ENCODE peak calls at places on chromosomes 5 and 9, in four cellular contexts. G is heart left ventricle, W is A549, T is psoas muscle. O is an unnamed sample. For H3K4me1, the result is how much of the 10 kb centered on the place peaks cover.

GRCh38 chr5:179378441-179379271 is 33.4 kb upstream of the ADAMTS2 start:
- DNase-seq in G (peak), W (no peak), T (no peak), O (no peak)

GRCh38 chr9:104923740-104924139 is 4.2 kb downstream of the ABCA1 start:
- DNase-seq in G (no peak), W (no peak), T (no peak), O (no peak)

GRCh38 chr9:99071313-99072039 is 33.4 kb upstream of the TGFBR1 start:
- DNase-seq in G (no peak), W (no peak), T (no peak), O (peak)

GRCh38 chr9:87464110-87464991 is 33.3 kb upstream of the DAPK1 start:
- DNase-seq in G (no peak), W (no peak), T (no peak), O (peak)

GRCh38 chr5:144794922-144795321 is 624.2 kb downstream of the KCTD16 start:
- DNase-seq in G (no peak), W (no peak), T (no peak), O (no peak)

GRCh38 chr5:25970906-25971489 is 1067.4 kb downstream of the CDH9 start:
- DNase-seq in G (no peak), W (no peak), T (no peak), O (no peak)

GRCh38 chr9:72428329-72428728 is 63.3 kb upstream of the ZFAND5 start:
- DNase-seq in G (no peak), W (no peak), T (no peak), O (no peak)

GRCh38 chr9:36780186-36780585 is 207.5 kb downstream of the MELK start:
- DNase-seq in G (no peak), W (no peak), T (no peak), O (no peak)

GRCh38 chr5:96300986-96301385 is 132.1 kb downstream of the PCSK1 start:
- DNase-seq in G (no peak), W (no peak), T (no peak), O (no peak)

GRCh38 chr9:111759762-111760639 is 34.7 kb downstream of the SHOC1 start:
- DNase-seq in G (no peak), W (peak), T (no peak), O (peak)

GRCh38 chr9:2967779-2968178 is 123.9 kb upstream of the PUM3 start:
- DNase-seq in G (no peak), W (no peak), T (no peak), O (no peak)

GRCh38 chr5:120604898-120605297 is 140.8 kb downstream of the PRR16 start:
- DNase-seq in G (no peak), W (peak), T (no peak), O (no peak)

GRCh38 chr5:143985832-143986485 is 174.0 kb downstream of the HMHB1 start:
- DNase-seq in G (no peak), W (no peak), T (no peak), O (no peak)

GRCh38 chr5:428754-429452 is 14.1 kb upstream of the EXOC3 start:
- DNase-seq in G (peak), W (no peak), T (no peak), O (peak)

GRCh38 chr5:77174526-77174925 is 36.0 kb upstream of the PDE8B start:
- DNase-seq in G (no peak), W (no peak), T (no peak), O (no peak)

GRCh38 chr5:179805070-179805528 is 1.6 kb downstream of the MGAT4B start:
- DNase-seq in G (no peak), W (no peak), T (no peak), O (no peak)

GRCh38 chr5:135398160-135398854 is 724 bp downstream of the MACROH2A1 start:
- DNase-seq in G (peak), W (peak), T (no peak), O (no peak)

GRCh38 chr5:108216890-108217289 is 165.0 kb downstream of the FBXL17 start:
- DNase-seq in G (no peak), W (peak), T (no peak), O (no peak)

GRCh38 chr5:112371054-112371453 is 48.0 kb downstream of the EPB41L4A start:
- DNase-seq in G (no peak), W (no peak), T (no peak), O (no peak)

GRCh38 chr9:131667576-131667975 is 72.3 kb downstream of the RAPGEF1 start:
- DNase-seq in G (no peak), W (no peak), T (no peak), O (no peak)

GRCh38 chr9:89179535-89179919 is 909 bp upstream of the SHC3 start:
- DNase-seq in G (no peak), W (peak), T (peak), O (no peak)

GRCh38 chr9:101093620-101094019 is 65.1 kb downstream of the PLPPR1 start:
- DNase-seq in G (no peak), W (peak), T (no peak), O (no peak)

GRCh38 chr5:2013301-2014057 is 130.8 kb upstream of the IRX4 start:
- DNase-seq in G (no peak), W (no peak), T (no peak), O (no peak)

GRCh38 chr5:91957671-91958070 is 574.6 kb upstream of the ARRDC3 start:
- DNase-seq in G (no peak), W (no peak), T (no peak), O (no peak)

GRCh38 chr9:106127771-106128170 is 433.4 kb downstream of the TMEM38B start:
- DNase-seq in G (no peak), W (no peak), T (no peak), O (no peak)

GRCh38 chr5:34928267-34928666 is 1.1 kb upstream of the DNAJC21 start:
- DNase-seq in G (no peak), W (no peak), T (no peak), O (no peak)

GRCh38 chr9:91586282-91586681 is 162.7 kb upstream of the NFIL3 start:
- DNase-seq in G (no peak), W (no peak), T (no peak), O (no peak)

GRCh38 chr5:135251099-135251498 is 147.9 kb downstream of the MACROH2A1 start:
- DNase-seq in G (no peak), W (no peak), T (no peak), O (no peak)

GRCh38 chr5:69295088-69295754 is 37.4 kb downstream of the CCDC125 start:
- DNase-seq in G (no peak), W (no peak), T (no peak), O (no peak)

GRCh38 chr9:17116400-17116837 is 18.4 kb upstream of the CNTLN start:
- DNase-seq in G (no peak), W (peak), T (no peak), O (no peak)

GRCh38 chr9:98577446-98577845 is 131.3 kb downstream of the GABBR2 start:
- DNase-seq in G (no peak), W (no peak), T (no peak), O (no peak)

GRCh38 chr5:19865336-19866087 is 122.5 kb downstream of the CDH18 start:
- DNase-seq in G (no peak), W (no peak), T (no peak), O (no peak)

GRCh38 chr9:119044801-119045200 is 324.4 kb downstream of the BRINP1 start:
- DNase-seq in G (no peak), W (no peak), T (no peak), O (no peak)

GRCh38 chr5:172149073-172149472 is 39.0 kb downstream of the STK10 start:
- DNase-seq in G (no peak), W (no peak), T (no peak), O (no peak)

GRCh38 chr5:75053286-75054109 is 1.1 kb upstream of the GCNT4 start:
- DNase-seq in G (peak), W (peak), T (peak), O (peak)

DNA sequence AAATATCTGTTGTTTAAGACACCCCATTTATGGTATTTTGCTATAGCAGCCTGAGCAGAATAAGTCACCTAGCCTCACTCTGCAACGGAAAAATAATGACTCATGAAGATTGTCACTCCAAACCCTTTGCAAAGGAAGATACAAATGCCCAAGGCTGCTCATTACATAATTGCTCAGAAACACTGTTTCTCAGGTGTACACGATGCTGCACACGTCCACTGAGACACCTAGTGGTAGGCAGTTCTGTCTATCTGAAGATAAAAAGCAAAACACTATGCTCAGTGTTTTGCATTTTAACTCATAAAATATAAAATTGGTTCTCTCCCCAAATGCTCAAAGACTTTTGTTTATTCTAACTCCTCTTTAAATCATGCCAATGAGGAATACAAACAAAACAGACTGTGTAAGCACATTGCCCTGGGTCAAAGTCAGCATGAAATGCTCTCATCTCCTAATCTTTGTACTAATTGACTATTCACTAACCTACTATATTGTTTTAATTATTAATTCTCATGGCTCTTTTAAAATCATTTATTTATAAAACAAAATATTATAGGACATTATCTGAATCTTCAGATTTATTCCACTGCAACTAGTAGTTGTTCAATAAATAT is 7.7 kb upstream of the TSLP start:
- DNase-seq in G (no peak), W (peak), T (no peak), O (no peak)
- TF ChIP-seq CTCF in G (no peak), W (peak), T (no peak), O (peak)

DNA sequence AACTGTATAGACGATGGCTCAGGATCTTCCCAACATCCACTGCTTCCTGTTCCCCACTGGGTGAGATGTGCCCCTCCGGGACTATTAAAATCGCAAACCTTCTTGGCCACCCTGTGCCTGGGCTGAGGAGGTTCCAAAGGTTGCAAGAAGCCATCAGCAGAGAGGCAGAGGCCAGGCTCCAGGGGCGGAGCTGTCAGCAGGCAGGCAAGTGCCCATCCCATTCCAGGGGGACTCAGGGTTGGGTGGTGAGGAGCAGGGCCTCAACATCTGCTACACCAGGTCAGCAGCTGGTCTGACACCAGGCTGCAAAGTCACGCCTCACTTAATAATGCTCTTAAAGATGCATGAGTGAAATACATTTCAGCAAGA is 2.2 kb downstream of the BTNL3 start:
- DNase-seq in G (no peak), W (no peak), T (no peak), O (no peak)
- H3K4me3 ChIP-seq in G (no peak), W (no peak), T (no peak), O (no peak)

DNA sequence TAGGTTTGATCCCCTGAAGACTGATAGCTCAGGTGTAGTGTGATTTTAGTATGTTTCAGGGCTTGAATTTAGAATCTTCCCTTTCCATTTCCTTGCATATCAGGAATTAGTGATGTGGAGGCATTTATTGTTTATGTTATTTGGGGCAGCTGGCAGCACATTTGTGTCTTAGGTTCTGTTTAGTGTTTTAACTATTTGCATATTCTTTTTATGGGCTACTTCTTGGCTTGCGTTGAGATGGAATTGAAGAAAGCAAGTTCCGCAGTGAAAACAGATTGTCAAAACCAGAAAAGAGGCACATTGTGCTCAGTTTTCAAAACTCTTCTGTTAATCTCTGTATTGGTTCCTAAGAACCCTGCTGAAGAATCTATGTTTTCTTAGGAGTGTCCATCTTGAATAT is 80.3 kb downstream of the ZSWIM6 start:
- DNase-seq in G (no peak), W (no peak), T (no peak), O (no peak)
- H3K4me1 ChIP-seq in G (under half), W (half or more), T (under half), O (under half)

GRCh38 chr9:134983506-134984371 is 66.0 kb upstream of the FCN1 start:
- DNase-seq in G (no peak), W (no peak), T (no peak), O (no peak)
- TF ChIP-seq CTCF in G (no peak), W (no peak), T (no peak), O (no peak)

DNA sequence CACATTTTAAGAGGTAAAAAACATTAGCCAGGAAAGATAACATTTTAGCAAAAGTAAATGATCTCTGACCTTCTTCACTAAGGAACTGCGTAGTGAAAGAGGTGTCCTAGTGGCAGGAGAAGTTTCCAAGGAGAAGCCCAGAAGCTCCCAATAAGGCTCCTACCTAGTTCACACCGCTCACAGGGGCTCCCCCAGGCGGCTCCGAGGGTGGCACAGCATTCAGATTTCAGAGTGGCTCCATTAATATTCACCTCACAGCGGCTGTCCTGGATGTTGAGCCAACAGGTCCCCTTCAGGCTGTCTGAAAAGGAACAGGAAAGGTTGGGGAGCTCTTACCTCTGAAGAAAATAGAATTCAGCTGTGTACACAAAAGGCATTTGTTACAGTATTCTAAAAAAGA is 187.3 kb downstream of the FBN2 start:
- DNase-seq in G (no peak), W (no peak), T (no peak), O (no peak)
- H3K4me3 ChIP-seq in G (no peak), W (no peak), T (no peak), O (no peak)

GRCh38 chr5:151070449-151070848 is 10.4 kb downstream of the TNIP1 start:
- DNase-seq in G (no peak), W (no peak), T (no peak), O (no peak)
- H3K4me1 ChIP-seq in G (under half), W (half or more), T (half or more), O (under half)

DNA sequence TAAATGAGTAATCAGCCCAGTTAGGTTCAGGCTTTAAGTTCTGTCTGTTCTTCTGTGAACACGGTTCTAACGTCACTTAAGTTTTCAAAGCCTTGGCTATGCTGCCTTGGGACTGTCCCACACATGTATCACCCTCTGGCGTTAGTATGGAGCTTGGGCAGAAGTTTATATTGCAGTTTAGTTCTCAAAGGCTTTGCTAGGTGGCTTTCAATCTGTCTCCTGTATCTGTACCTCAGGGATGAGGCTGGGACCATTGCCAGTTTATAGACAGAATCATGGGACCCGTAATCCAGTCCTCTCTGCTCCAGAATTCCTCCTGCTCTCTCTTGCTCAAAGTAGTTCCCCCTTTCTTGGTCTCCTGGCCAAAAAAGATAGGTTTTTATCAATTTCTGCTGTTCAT is 12.1 kb downstream of the C9orf40 start:
- DNase-seq in G (no peak), W (no peak), T (no peak), O (no peak)
- TF ChIP-seq CTCF in G (no peak), W (no peak), T (no peak), O (no peak)

DNA sequence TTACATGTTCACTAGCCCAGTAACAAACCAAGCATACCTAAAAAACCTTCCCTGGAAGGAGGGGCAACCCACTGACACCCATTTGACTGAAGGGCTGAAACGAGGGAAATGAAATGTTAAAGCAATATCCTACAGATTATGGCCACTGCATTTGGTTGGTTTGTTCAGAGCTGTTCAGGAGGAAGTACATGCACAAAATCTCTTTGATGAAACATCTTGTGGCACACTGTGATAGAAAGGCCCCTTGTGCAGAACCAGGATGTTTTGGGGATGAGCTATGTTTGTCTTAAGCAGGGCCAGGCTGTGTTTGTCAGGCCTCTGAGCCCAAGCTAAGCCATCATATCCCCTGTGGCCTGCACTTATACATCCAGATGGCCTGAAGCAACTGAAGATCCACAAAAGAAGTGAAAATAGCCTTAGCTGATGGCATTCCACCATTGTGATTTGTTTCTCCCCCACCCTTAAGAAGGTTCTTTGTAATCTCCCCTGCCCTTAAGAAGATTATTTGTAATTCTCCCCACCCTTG is 467.3 kb upstream of the PIK3R1 start:
- DNase-seq in G (no peak), W (no peak), T (no peak), O (no peak)
- H3K4me3 ChIP-seq in G (no peak), W (no peak), T (no peak), O (no peak)

GRCh38 chr9:35700031-35700430 is 10.3 kb upstream of the TPM2 start:
- DNase-seq in G (no peak), W (no peak), T (no peak), O (no peak)

GRCh38 chr9:35696520-35697215 is 6.9 kb upstream of the TPM2 start:
- DNase-seq in G (no peak), W (peak), T (peak), O (peak)

GRCh38 chr9:35698231-35698630 is 8.5 kb upstream of the TPM2 start:
- DNase-seq in G (no peak), W (no peak), T (no peak), O (no peak)

GRCh38 chr9:35695801-35696420 is 6.2 kb upstream of the TPM2 start:
- DNase-seq in G (no peak), W (peak), T (no peak), O (no peak)

DNA sequence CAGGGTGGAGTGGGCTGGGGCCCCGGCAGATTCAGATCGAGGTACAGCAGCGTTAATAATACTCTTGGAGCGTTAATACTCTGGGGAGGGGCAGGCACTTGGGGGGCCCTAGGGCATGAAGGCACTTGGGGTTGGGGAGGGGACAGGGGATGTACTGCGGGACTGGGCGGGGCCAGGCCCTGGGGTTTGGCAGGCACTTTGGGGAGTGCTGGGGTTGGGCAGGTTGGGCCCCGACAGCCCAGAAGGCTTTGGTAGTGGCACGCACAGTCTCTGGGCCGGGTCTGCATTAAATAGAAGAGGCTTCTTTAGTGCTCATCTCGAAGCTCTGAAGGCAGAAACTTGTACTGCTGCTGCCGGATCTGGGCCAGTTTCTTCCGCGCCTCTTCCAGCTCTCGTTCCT is 7.8 kb upstream of the TPM2 start:
- DNase-seq in G (no peak), W (no peak), T (no peak), O (no peak)
- H3K4me1 ChIP-seq in G (under half), W (under half), T (under half), O (half or more)

GRCh38 chr5:90889325-90889600 is 330.7 kb downstream of the ADGRV1 start:
- DNase-seq in G (no peak), W (no peak), T (no peak), O (no peak)
- TF ChIP-seq CTCF in G (no peak), W (no peak), T (no peak), O (no peak)

O was measured in tibial artery.